ENCODE peak calls at places on chromosome 14, in five cellular contexts. D is A549, M is K562, H is GM23338, L is GM12878. T is an unnamed sample.

GRCh38 chr14:82642425-82642824 is 1108.8 kb upstream of the SEL1L start:
- DNase-seq in H (peak; percentile 71), M (peak; percentile 23), D (peak; percentile 5), L (no peak), T (no peak)

GRCh38 chr14:98168196-98168985 is 1103.6 kb downstream of the BCL11B start:
- DNase-seq in L (no peak), D (no peak), H (no peak), M (no peak), T (no peak)

GRCh38 chr14:74029136-74029535 is 10.0 kb downstream of the BBOF1 start:
- DNase-seq in D (no peak), M (no peak), H (no peak), L (no peak), T (no peak)

GRCh38 chr14:101109981-101110728 is 206.6 kb upstream of the RTL1 start:
- DNase-seq in H (no peak), L (no peak), M (no peak), D (no peak), T (no peak)

GRCh38 chr14:101567252-101567651 is 6.0 kb downstream of the DIO3 start:
- DNase-seq in M (no peak), H (no peak), L (no peak), D (no peak), T (no peak)

GRCh38 chr14:34199585-34199984 is 248.7 kb upstream of the EGLN3 start:
- DNase-seq in H (no peak), D (no peak), L (no peak), M (no peak), T (no peak)

GRCh38 chr14:94052662-94053061 is 26.5 kb downstream of the OTUB2 start:
- DNase-seq in H (no peak), D (no peak), L (no peak), M (no peak), T (no peak)

GRCh38 chr14:75279153-75279738 is 618 bp downstream of the FOS start:
- DNase-seq in H (peak; percentile 46), L (no peak), D (no peak), M (peak; percentile 64), T (no peak)

GRCh38 chr14:65847065-65847847 is 434.7 kb downstream of the FUT8 start:
- DNase-seq in M (peak; percentile 4), L (peak; percentile 23), D (no peak), H (no peak), T (no peak)

GRCh38 chr14:93880025-93880820 is 46.9 kb upstream of the FAM181A start:
- DNase-seq in L (no peak), H (peak; percentile 28), D (no peak), M (no peak), T (no peak)

GRCh38 chr14:74649167-74649566 is 37.1 kb upstream of the LTBP2 start:
- DNase-seq in H (no peak), L (no peak), M (peak; percentile 55), D (no peak), T (no peak)

GRCh38 chr14:89217876-89218275 is 199.2 kb downstream of the FOXN3 start:
- DNase-seq in M (no peak), L (no peak), H (no peak), D (no peak), T (no peak)

GRCh38 chr14:93965287-93965821 is 11.0 kb downstream of the ASB2 start:
- DNase-seq in M (no peak), H (no peak), D (peak; percentile 32), L (no peak), T (peak; percentile 38)

GRCh38 chr14:67665886-67666285 is 8.5 kb downstream of the VTI1B start:
- DNase-seq in D (no peak), L (no peak), M (no peak), H (no peak), T (no peak)

GRCh38 chr14:34368971-34369665 is 92.9 kb downstream of the SPTSSA start:
- DNase-seq in M (no peak), H (no peak), D (no peak), L (no peak), T (no peak)

GRCh38 chr14:68762944-68763831 is 29.7 kb downstream of the ZFP36L1 start:
- DNase-seq in D (no peak), M (peak; percentile 95), H (peak; percentile 72), L (no peak), T (peak; percentile 69)

GRCh38 chr14:77377502-77377844 is 294 bp downstream of the SAMD15 start:
- DNase-seq in D (no peak), M (no peak), H (peak; percentile 12), L (no peak), T (no peak)

GRCh38 chr14:87175175-87175574 is 817.8 kb downstream of the GALC start:
- DNase-seq in D (no peak), H (no peak), L (no peak), M (no peak), T (no peak)

GRCh38 chr14:35403085-35403396 is 1.5 kb downstream of the NFKBIA start:
- DNase-seq in M (no peak), L (no peak), H (no peak), D (no peak), T (no peak)

GRCh38 chr14:69855180-69855817 is 23.9 kb upstream of the SMOC1 start:
- DNase-seq in H (no peak), M (no peak), L (no peak), D (no peak), T (no peak)

GRCh38 chr14:103818870-103819269 is 28.5 kb downstream of the PPP1R13B start:
- DNase-seq in D (no peak), M (no peak), L (no peak), H (no peak), T (no peak)

GRCh38 chr14:103819503-103820307 is 27.7 kb downstream of the PPP1R13B start:
- DNase-seq in L (no peak), D (no peak), H (peak; percentile 86), M (no peak), T (peak; percentile 63)

GRCh38 chr14:103817595-103817994 is 29.8 kb downstream of the PPP1R13B start:
- DNase-seq in H (no peak), M (no peak), L (no peak), D (no peak), T (no peak)

GRCh38 chr14:103816991-103817390 is 30.4 kb downstream of the PPP1R13B start:
- DNase-seq in L (no peak), H (no peak), M (no peak), D (no peak), T (no peak)

DNA sequence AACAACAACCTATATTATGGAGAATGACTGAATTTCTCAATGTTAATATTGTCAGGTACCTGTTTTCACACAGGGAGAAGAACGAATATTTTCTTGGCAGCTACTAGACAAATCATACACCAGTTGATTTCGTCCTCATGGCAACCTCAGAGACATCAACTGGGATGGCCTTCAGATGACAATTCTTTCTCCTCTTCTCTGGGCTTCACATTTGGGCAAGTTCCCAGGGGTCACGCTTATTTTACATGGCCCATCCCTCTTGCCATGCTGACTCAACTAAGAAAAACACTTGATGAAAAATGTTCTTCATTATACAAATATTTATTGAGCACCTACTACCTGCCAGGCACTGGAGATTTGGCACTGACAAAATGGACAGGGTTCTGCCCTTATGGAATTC is 29.0 kb downstream of the PPP1R13B start:
- DNase-seq in M (no peak), L (no peak), H (no peak), D (no peak), T (no peak)
- TF ChIP-seq JUNB in M (no peak), L (no peak), H (no peak), D (no peak), T (no peak)

GRCh38 chr14:44962573-44963528 is 861 bp downstream of the TOGARAM1 start:
- DNase-seq in D (no peak), H (peak; percentile 53), L (no peak), M (peak; percentile 46), T (no peak)

GRCh38 chr14:44961730-44962572 is at the start of the genes KLHL28 and TOGARAM1:
- DNase-seq in M (peak; percentile 97), L (peak; percentile 100), H (peak; percentile 100), D (peak; percentile 97), T (peak; percentile 100)

GRCh38 chr14:44961151-44961729 is 507 bp downstream of the KLHL28 start:
- DNase-seq in D (peak; percentile 66), M (peak; percentile 73), H (peak; percentile 78), L (no peak), T (no peak)

GRCh38 chr14:44966601-44967336 is 4.8 kb downstream of the TOGARAM1 start:
- DNase-seq in L (no peak), H (no peak), M (no peak), D (no peak), T (no peak)

GRCh38 chr14:44963775-44964380 is 1.9 kb downstream of the TOGARAM1 start:
- DNase-seq in D (no peak), H (peak; percentile 56), L (no peak), M (peak; percentile 6), T (peak; percentile 41)
- TF ChIP-seq JUNB in D (no peak), H (no peak), L (no peak), M (no peak), T (no peak)

DNA sequence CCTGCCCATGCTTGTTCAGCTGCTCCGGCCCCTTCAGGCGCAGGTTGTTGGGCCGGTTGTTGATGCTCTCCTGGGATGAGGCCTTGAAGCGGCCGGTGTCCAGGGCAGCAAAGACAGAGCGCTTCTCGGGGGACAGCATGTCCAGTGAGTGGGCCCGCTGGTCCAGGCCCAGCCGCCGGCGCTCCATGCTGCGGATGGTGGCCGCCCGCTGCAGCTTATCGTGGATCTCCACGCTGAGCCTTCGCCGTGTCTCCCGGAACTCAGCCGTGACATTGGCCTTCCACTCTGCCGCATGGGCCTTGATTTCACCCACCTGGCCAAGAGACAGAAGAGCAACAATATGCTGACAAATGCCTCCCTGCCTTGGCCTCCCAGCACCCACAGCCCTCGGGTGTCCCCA is 137.2 kb downstream of the KCNK10 start:
- DNase-seq in D (no peak), H (no peak), M (no peak), L (no peak), T (no peak)
- TF ChIP-seq JUNB in D (no peak), H (no peak), M (no peak), L (no peak), T (no peak)

DNA sequence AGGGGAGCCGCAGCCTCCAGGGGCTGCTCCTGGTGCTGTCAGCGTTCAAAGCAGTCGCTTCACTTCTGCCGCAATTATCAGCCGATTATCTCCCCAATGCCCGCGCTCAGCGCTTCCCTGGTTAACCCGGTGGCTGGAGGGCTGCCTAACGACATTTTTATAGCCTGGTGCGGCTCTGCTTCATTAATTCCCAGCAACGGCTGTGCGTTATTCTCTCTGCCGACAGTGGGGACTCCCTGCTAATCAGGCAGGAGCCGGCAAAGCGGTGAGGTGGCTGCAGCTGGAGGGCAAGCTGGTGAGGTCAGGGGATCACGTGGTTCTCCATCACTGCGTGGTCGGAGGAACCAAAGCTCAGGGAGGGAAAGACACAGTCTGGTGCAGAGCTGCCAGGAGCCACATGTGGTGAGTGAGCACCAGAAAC is 62.9 kb downstream of the GLRX5 start:
- DNase-seq in M (peak; percentile 5), D (no peak), H (peak; percentile 70), L (no peak), T (no peak)
- TF ChIP-seq JUNB in M (no peak), D (no peak), H (no peak), L (no peak), T (no peak)

GRCh38 chr14:92465353-92466067 is 48.1 kb upstream of the RIN3 start:
- DNase-seq in D (no peak), H (no peak), L (no peak), M (no peak), T (no peak)

GRCh38 chr14:92464716-92465115 is 48.9 kb upstream of the RIN3 start:
- DNase-seq in M (no peak), D (no peak), H (no peak), L (no peak), T (no peak)

GRCh38 chr14:92463141-92463540 is 50.4 kb upstream of the RIN3 start:
- DNase-seq in L (no peak), D (no peak), H (no peak), M (no peak), T (no peak)

GRCh38 chr14:92462568-92462967 is 51.0 kb upstream of the RIN3 start:
- DNase-seq in M (no peak), L (no peak), D (no peak), H (no peak), T (no peak)

GRCh38 chr14:92464156-92464555 is 49.4 kb upstream of the RIN3 start:
- DNase-seq in D (no peak), L (no peak), M (no peak), H (no peak), T (no peak)
- TF ChIP-seq JUNB in D (no peak), L (no peak), M (no peak), H (no peak), T (no peak)

T was measured in HepG2.